ENCODE peak calls at places on chromosomes 3 and 15, in seven cellular contexts. One of them, this sample, is unnamed. For H3K27me3 and H3K4me1, the result is how much of the 10 kb centered on the place peaks cover.

GRCh38 chr3:65144791-65145355 is 457.1 kb upstream of the ADAMTS9 start:
- DNase-seq in right cardiac atrium: no peak
- DNase-seq in fibroblast of lung: peak
- DNase-seq in Peyer's patch: no peak
- DNase-seq in left ventricle myocardium inferior: no peak
- DNase-seq in HepG2: no peak
- DNase-seq in lung: no peak
- DNase-seq in this sample: no peak

GRCh38 chr3:50167069-50167781 is 12.1 kb downstream of the SEMA3F start:
- DNase-seq in right cardiac atrium: peak
- DNase-seq in fibroblast of lung: peak
- DNase-seq in Peyer's patch: peak
- DNase-seq in left ventricle myocardium inferior: no peak
- DNase-seq in HepG2: peak
- DNase-seq in lung: no peak
- DNase-seq in this sample: no peak

GRCh38 chr3:137165117-137165806 is 207.5 kb downstream of the IL20RB start:
- DNase-seq in right cardiac atrium: no peak
- DNase-seq in fibroblast of lung: peak
- DNase-seq in Peyer's patch: no peak
- DNase-seq in left ventricle myocardium inferior: no peak
- DNase-seq in HepG2: no peak
- DNase-seq in lung: no peak
- DNase-seq in this sample: no peak

GRCh38 chr3:18027161-18027939 is 284.9 kb upstream of the TBC1D5 start:
- DNase-seq in right cardiac atrium: peak
- DNase-seq in fibroblast of lung: peak
- DNase-seq in Peyer's patch: no peak
- DNase-seq in left ventricle myocardium inferior: no peak
- DNase-seq in HepG2: no peak
- DNase-seq in lung: no peak
- DNase-seq in this sample: no peak

GRCh38 chr3:108100906-108101305 is 10.1 kb upstream of the CD47 start:
- DNase-seq in right cardiac atrium: no peak
- DNase-seq in fibroblast of lung: no peak
- DNase-seq in Peyer's patch: no peak
- DNase-seq in left ventricle myocardium inferior: no peak
- DNase-seq in HepG2: no peak
- DNase-seq in lung: no peak
- DNase-seq in this sample: no peak

GRCh38 chr3:55405436-55405835 is 81.7 kb downstream of the WNT5A start:
- DNase-seq in right cardiac atrium: no peak
- DNase-seq in fibroblast of lung: peak
- DNase-seq in Peyer's patch: no peak
- DNase-seq in left ventricle myocardium inferior: no peak
- DNase-seq in HepG2: no peak
- DNase-seq in lung: no peak
- DNase-seq in this sample: no peak

GRCh38 chr3:126300761-126301481 is 56.3 kb downstream of the KLF15 start:
- DNase-seq in right cardiac atrium: peak
- DNase-seq in fibroblast of lung: peak
- DNase-seq in Peyer's patch: no peak
- DNase-seq in left ventricle myocardium inferior: peak
- DNase-seq in HepG2: peak
- DNase-seq in lung: peak
- DNase-seq in this sample: peak

GRCh38 chr3:130835483-130835882 is 58.4 kb upstream of the ATP2C1 start:
- DNase-seq in right cardiac atrium: no peak
- DNase-seq in fibroblast of lung: peak
- DNase-seq in Peyer's patch: no peak
- DNase-seq in left ventricle myocardium inferior: no peak
- DNase-seq in HepG2: no peak
- DNase-seq in lung: no peak
- DNase-seq in this sample: no peak

GRCh38 chr3:46344476-46344875 is 9.4 kb upstream of the CCR2 start:
- DNase-seq in right cardiac atrium: no peak
- DNase-seq in fibroblast of lung: no peak
- DNase-seq in Peyer's patch: no peak
- DNase-seq in left ventricle myocardium inferior: no peak
- DNase-seq in HepG2: no peak
- DNase-seq in lung: no peak
- DNase-seq in this sample: no peak

GRCh38 chr15:96171842-96172241 is 158.7 kb upstream of the NR2F2 start:
- DNase-seq in right cardiac atrium: no peak
- DNase-seq in fibroblast of lung: peak
- DNase-seq in Peyer's patch: no peak
- DNase-seq in left ventricle myocardium inferior: no peak
- DNase-seq in HepG2: peak
- DNase-seq in lung: no peak
- DNase-seq in this sample: no peak

GRCh38 chr3:16521580-16521941 is 8.1 kb upstream of the RFTN1 start:
- DNase-seq in right cardiac atrium: peak
- DNase-seq in fibroblast of lung: no peak
- DNase-seq in Peyer's patch: no peak
- DNase-seq in left ventricle myocardium inferior: no peak
- DNase-seq in HepG2: no peak
- DNase-seq in lung: no peak
- DNase-seq in this sample: no peak

GRCh38 chr3:50472958-50473357 is 30.5 kb downstream of the CACNA2D2 start:
- DNase-seq in right cardiac atrium: no peak
- DNase-seq in fibroblast of lung: no peak
- DNase-seq in Peyer's patch: no peak
- DNase-seq in left ventricle myocardium inferior: no peak
- DNase-seq in HepG2: no peak
- DNase-seq in lung: no peak
- DNase-seq in this sample: no peak

GRCh38 chr3:54783611-54784010 is 144.2 kb downstream of the LRTM1 start:
- DNase-seq in right cardiac atrium: no peak
- DNase-seq in fibroblast of lung: peak
- DNase-seq in Peyer's patch: no peak
- DNase-seq in left ventricle myocardium inferior: no peak
- DNase-seq in HepG2: no peak
- DNase-seq in lung: no peak
- DNase-seq in this sample: no peak

GRCh38 chr3:169836942-169837275 is 24.2 kb upstream of the LRRC34 start:
- DNase-seq in right cardiac atrium: peak
- DNase-seq in fibroblast of lung: no peak
- DNase-seq in Peyer's patch: no peak
- DNase-seq in left ventricle myocardium inferior: no peak
- DNase-seq in HepG2: no peak
- DNase-seq in lung: no peak
- DNase-seq in this sample: no peak

GRCh38 chr3:161914703-161915102 is 418.1 kb downstream of the OTOL1 start:
- DNase-seq in right cardiac atrium: peak
- DNase-seq in fibroblast of lung: peak
- DNase-seq in Peyer's patch: peak
- DNase-seq in left ventricle myocardium inferior: peak
- DNase-seq in HepG2: peak
- DNase-seq in lung: no peak
- DNase-seq in this sample: no peak

GRCh38 chr15:31327674-31328424 is 1.2 kb downstream of the KLF13 start:
- DNase-seq in right cardiac atrium: peak
- DNase-seq in fibroblast of lung: peak
- DNase-seq in Peyer's patch: peak
- DNase-seq in left ventricle myocardium inferior: peak
- DNase-seq in HepG2: peak
- DNase-seq in lung: peak
- DNase-seq in this sample: no peak

GRCh38 chr3:102466001-102466400 is 31.2 kb downstream of the ZPLD1 start:
- DNase-seq in right cardiac atrium: no peak
- DNase-seq in fibroblast of lung: no peak
- DNase-seq in Peyer's patch: no peak
- DNase-seq in left ventricle myocardium inferior: no peak
- DNase-seq in HepG2: no peak
- DNase-seq in lung: no peak
- DNase-seq in this sample: no peak

GRCh38 chr15:79432345-79433311 is 492 bp downstream of the MINAR1 start:
- DNase-seq in right cardiac atrium: no peak
- DNase-seq in fibroblast of lung: no peak
- DNase-seq in Peyer's patch: no peak
- DNase-seq in left ventricle myocardium inferior: no peak
- DNase-seq in HepG2: no peak
- DNase-seq in lung: no peak
- DNase-seq in this sample: no peak

GRCh38 chr15:79431636-79432344 is at the start of gene MINAR1:
- DNase-seq in right cardiac atrium: peak
- DNase-seq in fibroblast of lung: peak
- DNase-seq in Peyer's patch: no peak
- DNase-seq in left ventricle myocardium inferior: no peak
- DNase-seq in HepG2: peak
- DNase-seq in lung: no peak
- DNase-seq in this sample: no peak

GRCh38 chr15:79434361-79434760 is 2.2 kb downstream of the MINAR1 start:
- DNase-seq in right cardiac atrium: no peak
- DNase-seq in fibroblast of lung: no peak
- DNase-seq in Peyer's patch: no peak
- DNase-seq in left ventricle myocardium inferior: no peak
- DNase-seq in HepG2: no peak
- DNase-seq in lung: no peak
- DNase-seq in this sample: no peak

GRCh38 chr15:79430901-79431635 is 1.1 kb upstream of the MINAR1 start:
- DNase-seq in right cardiac atrium: no peak
- DNase-seq in fibroblast of lung: peak
- DNase-seq in Peyer's patch: no peak
- DNase-seq in left ventricle myocardium inferior: no peak
- DNase-seq in HepG2: no peak
- DNase-seq in lung: no peak
- DNase-seq in this sample: no peak

DNA sequence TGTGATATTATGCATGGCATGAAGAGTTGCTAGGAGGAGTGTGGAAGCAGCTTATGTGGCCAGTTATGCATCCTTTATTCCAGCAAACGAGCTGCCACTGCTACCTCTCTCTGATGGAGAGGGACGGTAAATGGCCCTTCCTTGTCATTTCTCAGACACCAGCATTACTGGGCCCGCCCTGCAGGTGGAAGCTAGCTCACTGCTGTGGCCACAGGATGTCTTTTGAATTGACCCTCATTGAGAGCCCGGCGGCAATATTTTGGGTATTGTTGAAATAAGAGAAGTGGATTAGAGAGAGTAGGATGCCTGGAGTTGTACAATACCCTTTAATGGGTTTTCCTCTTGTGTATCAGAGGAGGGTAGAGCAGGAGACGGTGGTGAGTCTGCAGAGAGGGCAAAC is 1.5 kb downstream of the MINAR1 start:
- DNase-seq in right cardiac atrium: no peak
- DNase-seq in fibroblast of lung: no peak
- DNase-seq in Peyer's patch: no peak
- DNase-seq in left ventricle myocardium inferior: no peak
- DNase-seq in HepG2: no peak
- DNase-seq in lung: no peak
- DNase-seq in this sample: no peak
- H3K27me3 ChIP-seq in right cardiac atrium: under half
- H3K27me3 ChIP-seq in fibroblast of lung: under half
- H3K27me3 ChIP-seq in Peyer's patch: under half
- H3K27me3 ChIP-seq in left ventricle myocardium inferior: half or more
- H3K27me3 ChIP-seq in HepG2: under half
- H3K27me3 ChIP-seq in lung: under half
- H3K27me3 ChIP-seq in this sample: under half

GRCh38 chr3:109882144-109882543 is 544.8 kb upstream of the DPPA4 start:
- DNase-seq in right cardiac atrium: no peak
- DNase-seq in fibroblast of lung: no peak
- DNase-seq in Peyer's patch: no peak
- DNase-seq in left ventricle myocardium inferior: no peak
- DNase-seq in HepG2: no peak
- DNase-seq in lung: no peak
- DNase-seq in this sample: no peak
- H3K4me1 ChIP-seq in right cardiac atrium: under half
- H3K4me1 ChIP-seq in fibroblast of lung: under half
- H3K4me1 ChIP-seq in Peyer's patch: under half
- H3K4me1 ChIP-seq in left ventricle myocardium inferior: under half
- H3K4me1 ChIP-seq in HepG2: under half
- H3K4me1 ChIP-seq in lung: under half
- H3K4me1 ChIP-seq in this sample: under half

DNA sequence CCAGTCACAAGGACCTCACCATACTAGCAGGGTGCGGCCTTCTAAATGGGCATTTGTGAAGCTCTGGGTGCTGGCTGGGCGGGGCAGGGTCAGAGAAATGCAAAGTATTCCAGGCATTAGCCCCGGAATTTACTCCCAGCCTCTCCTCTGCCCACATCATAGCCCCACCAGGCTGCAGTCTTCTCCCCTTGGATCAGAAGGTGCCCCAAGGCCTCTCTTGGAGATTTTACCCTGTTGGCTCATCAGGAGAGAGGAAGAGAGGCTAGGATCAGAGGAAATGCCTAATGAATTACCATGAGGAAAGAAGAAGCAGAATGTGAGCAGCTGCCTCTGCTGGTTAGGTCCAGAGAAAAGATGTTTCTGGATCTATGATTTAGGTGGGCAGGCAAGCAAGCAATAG is 65.7 kb downstream of the BDH1 start:
- DNase-seq in right cardiac atrium: no peak
- DNase-seq in fibroblast of lung: peak
- DNase-seq in Peyer's patch: no peak
- DNase-seq in left ventricle myocardium inferior: no peak
- DNase-seq in HepG2: peak
- DNase-seq in lung: no peak
- DNase-seq in this sample: no peak
- H3K27ac ChIP-seq in right cardiac atrium: no peak
- H3K27ac ChIP-seq in fibroblast of lung: no peak
- H3K27ac ChIP-seq in Peyer's patch: no peak
- H3K27ac ChIP-seq in left ventricle myocardium inferior: no peak
- H3K27ac ChIP-seq in HepG2: no peak
- H3K27ac ChIP-seq in lung: no peak
- H3K27ac ChIP-seq in this sample: no peak

GRCh38 chr3:53775018-53775417 is 71.2 kb downstream of the CHDH start:
- DNase-seq in right cardiac atrium: no peak
- DNase-seq in fibroblast of lung: no peak
- DNase-seq in Peyer's patch: no peak
- DNase-seq in left ventricle myocardium inferior: no peak
- DNase-seq in HepG2: no peak
- DNase-seq in lung: no peak
- DNase-seq in this sample: no peak

GRCh38 chr3:53773586-53774368 is 72.4 kb downstream of the CHDH start:
- DNase-seq in right cardiac atrium: no peak
- DNase-seq in fibroblast of lung: peak
- DNase-seq in Peyer's patch: no peak
- DNase-seq in left ventricle myocardium inferior: no peak
- DNase-seq in HepG2: no peak
- DNase-seq in lung: no peak
- DNase-seq in this sample: peak

GRCh38 chr3:53772562-53773329 is 73.5 kb downstream of the CHDH start:
- DNase-seq in right cardiac atrium: no peak
- DNase-seq in fibroblast of lung: peak
- DNase-seq in Peyer's patch: no peak
- DNase-seq in left ventricle myocardium inferior: no peak
- DNase-seq in HepG2: no peak
- DNase-seq in lung: no peak
- DNase-seq in this sample: no peak

GRCh38 chr3:53774414-53774813 is 71.8 kb downstream of the CHDH start:
- DNase-seq in right cardiac atrium: no peak
- DNase-seq in fibroblast of lung: no peak
- DNase-seq in Peyer's patch: no peak
- DNase-seq in left ventricle myocardium inferior: no peak
- DNase-seq in HepG2: no peak
- DNase-seq in lung: no peak
- DNase-seq in this sample: no peak

DNA sequence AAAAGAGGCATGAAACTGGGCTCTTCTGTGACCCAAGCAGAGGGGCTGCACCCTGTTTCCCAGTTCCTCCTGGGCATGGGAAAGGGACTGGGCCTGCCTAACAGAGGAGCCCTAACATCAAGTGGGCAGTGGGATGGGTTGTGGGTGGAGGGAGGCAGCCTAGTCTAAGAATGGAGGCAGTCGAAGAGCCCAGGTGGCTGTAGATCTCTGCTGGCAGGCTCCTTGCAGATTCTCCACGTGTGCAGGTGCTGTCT is 73.0 kb downstream of the CHDH start:
- DNase-seq in right cardiac atrium: no peak
- DNase-seq in fibroblast of lung: no peak
- DNase-seq in Peyer's patch: no peak
- DNase-seq in left ventricle myocardium inferior: no peak
- DNase-seq in HepG2: no peak
- DNase-seq in lung: no peak
- DNase-seq in this sample: no peak
- H3K27me3 ChIP-seq in right cardiac atrium: under half
- H3K27me3 ChIP-seq in fibroblast of lung: under half
- H3K27me3 ChIP-seq in Peyer's patch: under half
- H3K27me3 ChIP-seq in left ventricle myocardium inferior: under half
- H3K27me3 ChIP-seq in HepG2: under half
- H3K27me3 ChIP-seq in lung: under half
- H3K27me3 ChIP-seq in this sample: under half